ENCODE peak calls at places on chromosome 2, in ten cellular contexts. One of them, this sample, is unnamed.

GRCh38 chr2:24971300-24971549 is 530 bp downstream of the DNAJC27 start:
- DNase-seq in Caco-2: no peak
- DNase-seq in heart right ventricle: no peak
- DNase-seq in mesendoderm: no peak
- DNase-seq in Karpas-422: no peak
- DNase-seq in A549: peak; percentile 32
- DNase-seq in uterus: no peak
- DNase-seq in kidney: no peak
- DNase-seq in left ventricle myocardium inferior: no peak
- DNase-seq in thoracic aorta: no peak
- DNase-seq in this sample: no peak

GRCh38 chr2:102018823-102019445 is 27.2 kb downstream of the IL1R2 start:
- DNase-seq in Caco-2: no peak
- DNase-seq in heart right ventricle: no peak
- DNase-seq in mesendoderm: no peak
- DNase-seq in Karpas-422: no peak
- DNase-seq in A549: no peak
- DNase-seq in uterus: no peak
- DNase-seq in kidney: no peak
- DNase-seq in left ventricle myocardium inferior: no peak
- DNase-seq in thoracic aorta: no peak
- DNase-seq in this sample: no peak

GRCh38 chr2:74862268-74862964 is 28.5 kb downstream of the HK2 start:
- DNase-seq in Caco-2: peak; percentile 43
- DNase-seq in heart right ventricle: no peak
- DNase-seq in mesendoderm: no peak
- DNase-seq in Karpas-422: no peak
- DNase-seq in A549: no peak
- DNase-seq in uterus: no peak
- DNase-seq in kidney: no peak
- DNase-seq in left ventricle myocardium inferior: no peak
- DNase-seq in thoracic aorta: no peak
- DNase-seq in this sample: no peak

GRCh38 chr2:126831234-126832005 is 67.3 kb upstream of the TEX51 start:
- DNase-seq in Caco-2: no peak
- DNase-seq in heart right ventricle: no peak
- DNase-seq in mesendoderm: peak; percentile 49
- DNase-seq in Karpas-422: no peak
- DNase-seq in A549: no peak
- DNase-seq in uterus: no peak
- DNase-seq in kidney: no peak
- DNase-seq in left ventricle myocardium inferior: no peak
- DNase-seq in thoracic aorta: no peak
- DNase-seq in this sample: no peak

GRCh38 chr2:152507941-152508340 is 173.0 kb downstream of the FMNL2 start:
- DNase-seq in Caco-2: no peak
- DNase-seq in heart right ventricle: no peak
- DNase-seq in mesendoderm: no peak
- DNase-seq in Karpas-422: no peak
- DNase-seq in A549: no peak
- DNase-seq in uterus: no peak
- DNase-seq in kidney: no peak
- DNase-seq in left ventricle myocardium inferior: no peak
- DNase-seq in thoracic aorta: no peak
- DNase-seq in this sample: no peak

GRCh38 chr2:13201924-13202323 is 485.2 kb downstream of the TRIB2 start:
- DNase-seq in Caco-2: no peak
- DNase-seq in heart right ventricle: no peak
- DNase-seq in mesendoderm: peak; percentile 12
- DNase-seq in Karpas-422: no peak
- DNase-seq in A549: no peak
- DNase-seq in uterus: no peak
- DNase-seq in kidney: no peak
- DNase-seq in left ventricle myocardium inferior: no peak
- DNase-seq in thoracic aorta: no peak
- DNase-seq in this sample: no peak

GRCh38 chr2:56286936-56287335 is 103.1 kb downstream of the CCDC85A start:
- DNase-seq in Caco-2: no peak
- DNase-seq in heart right ventricle: no peak
- DNase-seq in mesendoderm: no peak
- DNase-seq in Karpas-422: no peak
- DNase-seq in A549: no peak
- DNase-seq in uterus: no peak
- DNase-seq in kidney: no peak
- DNase-seq in left ventricle myocardium inferior: no peak
- DNase-seq in thoracic aorta: no peak
- DNase-seq in this sample: no peak

GRCh38 chr2:37688771-37689468 is 17.5 kb upstream of the CDC42EP3 start:
- DNase-seq in Caco-2: peak; percentile 74
- DNase-seq in heart right ventricle: no peak
- DNase-seq in mesendoderm: peak; percentile 97
- DNase-seq in Karpas-422: no peak
- DNase-seq in A549: no peak
- DNase-seq in uterus: peak; percentile 74
- DNase-seq in kidney: no peak
- DNase-seq in left ventricle myocardium inferior: no peak
- DNase-seq in thoracic aorta: no peak
- DNase-seq in this sample: no peak

GRCh38 chr2:25976884-25977741 is 5.2 kb downstream of the KIF3C start:
- DNase-seq in Caco-2: no peak
- DNase-seq in heart right ventricle: no peak
- DNase-seq in mesendoderm: peak; percentile 33
- DNase-seq in Karpas-422: no peak
- DNase-seq in A549: peak; percentile 75
- DNase-seq in uterus: no peak
- DNase-seq in kidney: no peak
- DNase-seq in left ventricle myocardium inferior: no peak
- DNase-seq in thoracic aorta: no peak
- DNase-seq in this sample: no peak

GRCh38 chr2:149715894-149716293 is 128.3 kb upstream of the MMADHC start:
- DNase-seq in Caco-2: no peak
- DNase-seq in heart right ventricle: no peak
- DNase-seq in mesendoderm: no peak
- DNase-seq in Karpas-422: no peak
- DNase-seq in A549: no peak
- DNase-seq in uterus: no peak
- DNase-seq in kidney: no peak
- DNase-seq in left ventricle myocardium inferior: no peak
- DNase-seq in thoracic aorta: no peak
- DNase-seq in this sample: no peak

GRCh38 chr2:149716687-149717086 is 129.1 kb upstream of the MMADHC start:
- DNase-seq in Caco-2: no peak
- DNase-seq in heart right ventricle: no peak
- DNase-seq in mesendoderm: peak; percentile 89
- DNase-seq in Karpas-422: no peak
- DNase-seq in A549: no peak
- DNase-seq in uterus: no peak
- DNase-seq in kidney: no peak
- DNase-seq in left ventricle myocardium inferior: no peak
- DNase-seq in thoracic aorta: no peak
- DNase-seq in this sample: no peak

GRCh38 chr2:149719695-149720094 is 132.1 kb upstream of the MMADHC start:
- DNase-seq in Caco-2: no peak
- DNase-seq in heart right ventricle: no peak
- DNase-seq in mesendoderm: no peak
- DNase-seq in Karpas-422: no peak
- DNase-seq in A549: no peak
- DNase-seq in uterus: no peak
- DNase-seq in kidney: no peak
- DNase-seq in left ventricle myocardium inferior: no peak
- DNase-seq in thoracic aorta: no peak
- DNase-seq in this sample: no peak

GRCh38 chr2:149720615-149721014 is 133.0 kb upstream of the MMADHC start:
- DNase-seq in Caco-2: no peak
- DNase-seq in heart right ventricle: peak; percentile 15
- DNase-seq in mesendoderm: no peak
- DNase-seq in Karpas-422: no peak
- DNase-seq in A549: no peak
- DNase-seq in uterus: no peak
- DNase-seq in kidney: no peak
- DNase-seq in left ventricle myocardium inferior: no peak
- DNase-seq in thoracic aorta: no peak
- DNase-seq in this sample: no peak

DNA sequence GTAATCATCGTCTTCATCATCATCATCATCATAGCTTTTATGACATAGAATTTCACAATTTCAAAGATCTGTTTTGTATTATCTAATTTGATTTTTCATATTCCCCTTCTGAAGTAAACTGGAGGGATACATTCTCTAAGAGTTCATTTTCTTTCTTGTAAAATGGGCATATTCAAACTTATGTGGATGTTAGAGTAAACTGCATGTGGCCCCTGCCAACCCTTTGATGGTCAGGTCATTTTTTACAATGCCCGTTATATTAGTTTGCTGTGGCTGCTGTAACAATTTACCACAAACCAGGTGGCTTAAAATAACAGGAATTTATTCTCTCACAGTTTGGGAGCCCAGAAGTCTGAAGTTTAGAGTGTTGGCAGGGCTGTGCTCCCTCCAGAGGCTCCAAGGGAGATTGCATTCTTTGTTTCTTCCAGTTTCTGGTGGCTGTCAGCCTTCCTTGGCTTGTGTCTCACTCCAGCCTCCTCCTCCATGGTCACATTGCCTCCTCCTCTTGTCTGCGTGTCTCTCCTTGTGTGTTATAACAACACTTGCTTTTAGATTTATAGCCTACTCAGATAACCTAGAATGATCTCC is 127.5 kb upstream of the MMADHC start:
- DNase-seq in Caco-2: peak; percentile 47
- DNase-seq in heart right ventricle: no peak
- DNase-seq in mesendoderm: peak; percentile 84
- DNase-seq in Karpas-422: peak; percentile 51
- DNase-seq in A549: peak; percentile 10
- DNase-seq in uterus: no peak
- DNase-seq in kidney: no peak
- DNase-seq in left ventricle myocardium inferior: no peak
- DNase-seq in thoracic aorta: no peak
- DNase-seq in this sample: no peak
- H3K4me1 ChIP-seq in Caco-2: no peaks in the 10 kb centered on the region
- H3K4me1 ChIP-seq in heart right ventricle: no peaks in the 10 kb centered on the region
- H3K4me1 ChIP-seq in mesendoderm: no peaks in the 10 kb centered on the region
- H3K4me1 ChIP-seq in Karpas-422: no peaks in the 10 kb centered on the region
- H3K4me1 ChIP-seq in A549: no peaks in the 10 kb centered on the region
- H3K4me1 ChIP-seq in uterus: no peaks in the 10 kb centered on the region
- H3K4me1 ChIP-seq in kidney: no peaks in the 10 kb centered on the region
- H3K4me1 ChIP-seq in left ventricle myocardium inferior: no peaks in the 10 kb centered on the region
- H3K4me1 ChIP-seq in thoracic aorta: no peaks in the 10 kb centered on the region
- H3K4me1 ChIP-seq in this sample: no peaks in the 10 kb centered on the region

DNA sequence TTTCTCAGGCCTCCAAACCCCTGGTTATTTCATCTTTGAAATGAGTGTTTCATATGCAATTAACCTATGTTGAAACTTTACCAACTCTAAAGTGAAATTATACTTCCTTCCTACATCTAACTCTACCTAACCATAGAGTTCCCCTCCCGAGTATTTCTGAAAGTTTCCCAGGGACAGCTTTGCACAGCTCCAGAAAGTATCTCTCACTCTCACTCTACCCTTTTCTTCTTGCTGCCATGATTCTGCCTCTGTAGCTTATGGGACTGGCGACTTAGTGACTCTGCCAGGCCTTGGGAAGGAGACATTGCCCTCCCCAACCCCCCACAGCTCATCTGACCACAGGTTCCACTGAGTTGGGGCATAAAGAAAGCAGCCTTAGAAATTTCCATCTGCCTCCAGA is 107.9 kb downstream of the B3GNT2 start:
- DNase-seq in Caco-2: no peak
- DNase-seq in heart right ventricle: no peak
- DNase-seq in mesendoderm: no peak
- DNase-seq in Karpas-422: no peak
- DNase-seq in A549: no peak
- DNase-seq in uterus: no peak
- DNase-seq in kidney: no peak
- DNase-seq in left ventricle myocardium inferior: no peak
- DNase-seq in thoracic aorta: no peak
- DNase-seq in this sample: no peak
- H3K4me1 ChIP-seq in Caco-2: peaks cover 37% of the 10 kb centered on the region
- H3K4me1 ChIP-seq in heart right ventricle: peaks cover 8% of the 10 kb centered on the region
- H3K4me1 ChIP-seq in mesendoderm: peaks cover 28% of the 10 kb centered on the region
- H3K4me1 ChIP-seq in Karpas-422: no peaks in the 10 kb centered on the region
- H3K4me1 ChIP-seq in A549: peaks cover 10% of the 10 kb centered on the region
- H3K4me1 ChIP-seq in uterus: no peaks in the 10 kb centered on the region
- H3K4me1 ChIP-seq in kidney: peaks cover 12% of the 10 kb centered on the region
- H3K4me1 ChIP-seq in left ventricle myocardium inferior: peaks cover 40% of the 10 kb centered on the region
- H3K4me1 ChIP-seq in thoracic aorta: peaks cover 3% of the 10 kb centered on the region
- H3K4me1 ChIP-seq in this sample: no peaks in the 10 kb centered on the region

DNA sequence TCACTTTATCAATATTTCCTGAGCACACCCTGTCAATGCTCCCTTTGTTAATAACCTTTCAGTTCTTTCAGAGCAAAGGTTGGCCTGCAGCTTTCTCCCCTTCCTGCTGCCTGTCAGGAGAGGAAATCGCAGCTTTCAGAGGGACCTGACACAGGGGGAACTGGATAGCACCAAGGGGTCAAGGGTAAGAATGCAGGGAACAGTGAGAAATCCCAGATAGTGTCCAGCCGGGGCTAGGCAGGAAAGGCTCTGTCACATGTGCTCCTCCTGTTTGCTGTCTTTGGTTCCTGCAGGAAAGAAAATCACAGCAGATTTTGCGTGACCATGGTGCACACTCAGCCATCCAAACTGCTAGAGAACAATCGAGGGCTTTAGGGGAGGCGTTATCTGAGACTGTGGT is 177.7 kb downstream of the ICOS start:
- DNase-seq in Caco-2: no peak
- DNase-seq in heart right ventricle: no peak
- DNase-seq in mesendoderm: peak; percentile 62
- DNase-seq in Karpas-422: no peak
- DNase-seq in A549: no peak
- DNase-seq in uterus: peak; percentile 31
- DNase-seq in kidney: no peak
- DNase-seq in left ventricle myocardium inferior: no peak
- DNase-seq in thoracic aorta: no peak
- DNase-seq in this sample: no peak
- H3K4me1 ChIP-seq in Caco-2: no peaks in the 10 kb centered on the region
- H3K4me1 ChIP-seq in heart right ventricle: peaks cover 5% of the 10 kb centered on the region
- H3K4me1 ChIP-seq in mesendoderm: peaks cover 18% of the 10 kb centered on the region
- H3K4me1 ChIP-seq in Karpas-422: no peaks in the 10 kb centered on the region
- H3K4me1 ChIP-seq in A549: no peaks in the 10 kb centered on the region
- H3K4me1 ChIP-seq in uterus: peaks cover 5% of the 10 kb centered on the region
- H3K4me1 ChIP-seq in kidney: peaks cover 15% of the 10 kb centered on the region
- H3K4me1 ChIP-seq in left ventricle myocardium inferior: peaks cover 62% of the 10 kb centered on the region
- H3K4me1 ChIP-seq in thoracic aorta: peaks cover 15% of the 10 kb centered on the region
- H3K4me1 ChIP-seq in this sample: no peaks in the 10 kb centered on the region

DNA sequence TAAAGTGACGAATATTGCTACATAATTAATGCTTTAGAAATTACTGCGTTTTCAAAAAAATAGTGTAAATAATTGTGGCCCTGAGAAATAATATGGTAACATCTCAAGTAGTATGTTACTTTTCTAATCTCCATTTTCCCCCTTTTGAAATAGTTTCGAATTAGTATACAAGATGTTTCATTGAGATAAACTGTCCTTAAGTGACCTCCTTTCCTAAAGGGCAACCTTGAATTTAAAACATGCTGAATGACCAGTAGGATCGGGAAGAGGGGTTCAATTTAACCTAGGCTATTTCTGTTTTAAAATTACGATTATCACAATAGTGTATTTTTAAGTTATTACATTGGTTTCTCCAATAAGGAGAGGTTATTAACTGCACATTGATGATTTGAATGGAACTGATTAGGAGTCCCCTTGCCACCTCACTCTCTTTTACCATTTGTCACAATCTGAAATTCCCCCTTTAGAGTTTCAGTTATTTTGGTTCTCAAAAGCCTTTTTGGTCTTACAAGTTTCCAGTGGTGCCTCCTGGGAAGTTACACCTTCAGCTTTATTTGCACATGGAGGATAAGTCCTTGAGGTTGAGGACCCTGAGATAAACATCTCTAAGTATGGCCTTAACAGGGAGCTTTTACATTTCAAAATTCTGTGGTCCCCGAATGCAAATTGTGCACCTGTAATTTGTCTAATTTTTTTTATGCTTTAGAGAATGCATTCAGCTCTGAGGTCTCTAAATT is 2.3 kb downstream of the ACTR3 start:
- DNase-seq in Caco-2: no peak
- DNase-seq in heart right ventricle: no peak
- DNase-seq in mesendoderm: peak; percentile 26
- DNase-seq in Karpas-422: no peak
- DNase-seq in A549: no peak
- DNase-seq in uterus: no peak
- DNase-seq in kidney: no peak
- DNase-seq in left ventricle myocardium inferior: no peak
- DNase-seq in thoracic aorta: no peak
- DNase-seq in this sample: no peak
- H3K4me1 ChIP-seq in Caco-2: peaks cover 53% of the 10 kb centered on the region
- H3K4me1 ChIP-seq in heart right ventricle: peaks cover 3% of the 10 kb centered on the region
- H3K4me1 ChIP-seq in mesendoderm: peaks cover 14% of the 10 kb centered on the region
- H3K4me1 ChIP-seq in Karpas-422: peaks cover 75% of the 10 kb centered on the region
- H3K4me1 ChIP-seq in A549: peaks cover 65% of the 10 kb centered on the region
- H3K4me1 ChIP-seq in uterus: peaks cover 5% of the 10 kb centered on the region
- H3K4me1 ChIP-seq in kidney: peaks cover 17% of the 10 kb centered on the region
- H3K4me1 ChIP-seq in left ventricle myocardium inferior: peaks cover 92% of the 10 kb centered on the region
- H3K4me1 ChIP-seq in thoracic aorta: peaks cover 47% of the 10 kb centered on the region
- H3K4me1 ChIP-seq in this sample: peaks cover 62% of the 10 kb centered on the region